ENCODE peak calls at places on chromosomes 4 and X, in four cellular contexts. C is AG10803; V is naive thymus-derived CD4-positive, alpha-beta T cell; I is A549. L is an unnamed sample.

GRCh38 chr4:57442834-57443291 is 332.7 kb upstream of the IGFBP7 start:
- DNase-seq in I (peak), V (no peak), C (peak), L (peak)

GRCh38 chr4:733631-733980 is 28.0 kb downstream of the PCGF3 start:
- DNase-seq in I (no peak), C (no peak), V (no peak), L (no peak)

GRCh38 chr4:18480342-18480741 is 458.8 kb upstream of the LCORL start:
- DNase-seq in V (no peak), C (no peak), I (no peak), L (no peak)

GRCh38 chr4:114005569-114006442 is 26.4 kb upstream of the ARSJ start:
- DNase-seq in C (peak), I (no peak), V (no peak), L (no peak)

GRCh38 chrX:68912113-68912980 is 83.5 kb downstream of the EFNB1 start:
- DNase-seq in I (no peak), V (no peak), C (no peak), L (no peak)

GRCh38 chr4:82500830-82501229 is 61.0 kb downstream of the TMEM150C start:
- DNase-seq in C (no peak), V (no peak), I (no peak), L (no peak)

GRCh38 chr4:159006202-159006601 is 96.7 kb upstream of the RAPGEF2 start:
- DNase-seq in C (peak), I (peak), V (no peak), L (no peak)

GRCh38 chr4:83646538-83646937 is 110.6 kb downstream of the GPAT3 start:
- DNase-seq in I (no peak), V (no peak), C (no peak), L (no peak)

GRCh38 chr4:2045518-2045951 is 13.6 kb upstream of the NAT8L start:
- DNase-seq in V (no peak), C (no peak), I (no peak), L (peak)

GRCh38 chrX:20432746-20433374 is 166.2 kb upstream of the RPS6KA3 start:
- DNase-seq in I (peak), C (no peak), V (no peak), L (no peak)

GRCh38 chr4:101279377-101279871 is 67.9 kb downstream of the PPP3CA start:
- DNase-seq in V (no peak), I (peak), C (peak), L (peak)

GRCh38 chr4:48578132-48578964 is 88.3 kb downstream of the ZAR1 start:
- DNase-seq in I (peak), C (peak), V (peak), L (peak)

GRCh38 chr4:8904666-8905065 is 33.0 kb upstream of the HMX1 start:
- DNase-seq in I (no peak), V (no peak), C (no peak), L (no peak)

GRCh38 chrX:111168314-111168713 is 72.3 kb downstream of the PAK3 start:
- DNase-seq in V (no peak), C (peak), I (peak), L (no peak)

GRCh38 chr4:6354626-6355025 is 85.0 kb downstream of the WFS1 start:
- DNase-seq in I (no peak), C (no peak), V (no peak), L (no peak)

GRCh38 chrX:78517124-78517523 is 142.0 kb downstream of the RTL3 start:
- DNase-seq in I (no peak), V (peak), C (no peak), L (no peak)

GRCh38 chr4:3684546-3684945 is 81.6 kb upstream of the ADRA2C start:
- DNase-seq in V (no peak), I (no peak), C (no peak), L (no peak)

GRCh38 chrX:2707334-2707760 is 16.3 kb downstream of the CD99 start:
- DNase-seq in I (peak), C (peak), V (no peak), L (no peak)

L was measured in T1000.